ENCODE peak calls at places on chromosomes 11 and 22, in four cellular contexts. C is astrocyte of the cerebellum, A is GM10248, Y is prostate gland. P is an unnamed sample.

GRCh38 chr11:120985718-120986569 is 38.0 kb upstream of the TBCEL start:
- DNase-seq in C (no peak), A (peak; percentile 30), Y (peak; percentile 24), P (peak; percentile 39)

GRCh38 chr22:42090596-42091445 is at the start of gene NDUFA6:
- DNase-seq in A (peak; percentile 99), C (peak; percentile 98), Y (peak; percentile 100), P (peak; percentile 54)

GRCh38 chr11:8639655-8640054 is 42.8 kb downstream of the TRIM66 start:
- DNase-seq in C (no peak), Y (no peak), A (no peak), P (no peak)

GRCh38 chr22:28978158-28978557 is 83.5 kb downstream of the C22orf31 start:
- DNase-seq in A (no peak), Y (no peak), C (no peak), P (no peak)

GRCh38 chr11:34633990-34634725 is 13.3 kb downstream of the EHF start:
- DNase-seq in Y (no peak), C (no peak), A (peak; percentile 41), P (no peak)

GRCh38 chr11:118618115-118618990 is 10.9 kb downstream of the PHLDB1 start:
- DNase-seq in C (no peak), A (no peak), Y (peak; percentile 52), P (no peak)

GRCh38 chr22:42560781-42561180 is 7.0 kb downstream of the SERHL2 start:
- DNase-seq in C (no peak), Y (no peak), A (peak; percentile 36), P (no peak)

GRCh38 chr11:4643084-4643483 is 698 bp upstream of the OR51E1 start:
- DNase-seq in C (no peak), Y (no peak), A (no peak), P (no peak)

GRCh38 chr22:42938976-42939375 is 76.0 kb downstream of the PACSIN2 start:
- DNase-seq in C (no peak), Y (peak; percentile 76), A (no peak), P (no peak)

GRCh38 chr11:91664521-91664920 is 560.1 kb upstream of the FAT3 start:
- DNase-seq in C (no peak), Y (no peak), A (no peak), P (no peak)

GRCh38 chr22:44549021-44549420 is 51.0 kb upstream of the RTL6 start:
- DNase-seq in C (no peak), A (no peak), Y (no peak), P (no peak)

GRCh38 chr11:110782616-110783015 is 70.4 kb upstream of the ARHGAP20 start:
- DNase-seq in A (no peak), C (no peak), Y (no peak), P (no peak)

GRCh38 chr22:49213731-49214352 is 613.8 kb downstream of the BRD1 start:
- DNase-seq in A (no peak), C (no peak), Y (no peak), P (no peak)

GRCh38 chr11:103624708-103625623 is 411.5 kb upstream of the DDI1 start:
- DNase-seq in Y (no peak), C (peak; percentile 78), A (no peak), P (no peak)

GRCh38 chr11:109426442-109426841 is 4.5 kb downstream of the C11orf87 start:
- DNase-seq in Y (no peak), C (no peak), A (no peak), P (no peak)

GRCh38 chr11:65047581-65048422 is 6.8 kb downstream of the SAC3D1 start:
- DNase-seq in Y (no peak), A (no peak), C (no peak), P (no peak)

GRCh38 chr11:1303196-1303821 is 6.1 kb downstream of the TOLLIP start:
- DNase-seq in A (no peak), C (no peak), Y (no peak), P (no peak)

GRCh38 chr11:128342511-128343133 is 244.7 kb downstream of the ETS1 start:
- DNase-seq in C (peak; percentile 42), A (peak; percentile 60), Y (no peak), P (no peak)

GRCh38 chr22:28112548-28113043 is 193.5 kb upstream of the PITPNB start:
- DNase-seq in A (no peak), C (no peak), Y (no peak), P (no peak)

GRCh38 chr22:23380230-23380573 is 199.9 kb downstream of the IGLL1 start:
- DNase-seq in C (no peak), Y (no peak), A (no peak), P (no peak)

GRCh38 chr11:33089776-33090175 is 50.4 kb downstream of the TCP11L1 start:
- DNase-seq in C (peak; percentile 11), A (no peak), Y (no peak), P (no peak)

GRCh38 chr11:96103102-96103501 is 179.2 kb upstream of the MTMR2 start:
- DNase-seq in C (no peak), Y (no peak), A (no peak), P (no peak)

GRCh38 chr11:102216433-102217163 is 100.7 kb upstream of the BIRC3 start:
- DNase-seq in Y (no peak), C (no peak), A (no peak), P (no peak)

GRCh38 chr22:24768537-24769374 is 5.8 kb downstream of the PIWIL3 start:
- DNase-seq in C (peak; percentile 29), Y (peak; percentile 81), A (peak; percentile 60), P (peak; percentile 58)

GRCh38 chr22:33921576-33922181 is 1.4 kb upstream of the LARGE1 start:
- DNase-seq in Y (peak; percentile 52), C (no peak), A (peak; percentile 54), P (no peak)

GRCh38 chr11:11937957-11938356 is 70.5 kb downstream of the DKK3 start:
- DNase-seq in A (no peak), C (no peak), Y (no peak), P (no peak)

GRCh38 chr11:65575568-65576231 is at the start of gene EHBP1L1:
- DNase-seq in C (no peak), A (peak; percentile 88), Y (no peak), P (no peak)

GRCh38 chr22:47301820-47302475 is 539.5 kb downstream of the TBC1D22A start:
- DNase-seq in C (no peak), A (no peak), Y (no peak), P (no peak)

GRCh38 chr11:17392872-17393271 is 4.4 kb upstream of the KCNJ11 start:
- DNase-seq in C (no peak), A (peak; percentile 7), Y (no peak), P (no peak)

GRCh38 chr22:22948651-22949611 is 61.3 kb downstream of the IGLL5 start:
- DNase-seq in A (peak; percentile 2), C (no peak), Y (no peak), P (no peak)

GRCh38 chr22:22030493-22031182 is 48.1 kb upstream of the TOP3B start:
- DNase-seq in C (no peak), Y (no peak), A (peak; percentile 83), P (no peak)

GRCh38 chr11:12744831-12745502 is 70.7 kb downstream of the TEAD1 start:
- DNase-seq in C (no peak), Y (no peak), A (no peak), P (no peak)

GRCh38 chr22:39255449-39256185 is 10.8 kb upstream of the PDGFB start:
- DNase-seq in A (no peak), C (no peak), Y (no peak), P (no peak)

GRCh38 chr22:22922954-22923319 is 35.3 kb downstream of the IGLL5 start:
- DNase-seq in A (no peak), C (no peak), Y (no peak), P (no peak)

GRCh38 chr11:70019576-70020011 is 58.5 kb upstream of the ANO1 start:
- DNase-seq in A (no peak), Y (no peak), C (no peak), P (no peak)

GRCh38 chr11:70021586-70021985 is 56.5 kb upstream of the ANO1 start:
- DNase-seq in A (no peak), C (no peak), Y (no peak), P (no peak)

GRCh38 chr11:70024036-70024772 is 53.9 kb upstream of the ANO1 start:
- DNase-seq in A (no peak), C (no peak), Y (no peak), P (no peak)

GRCh38 chr11:70018816-70019215 is 59.3 kb upstream of the ANO1 start:
- DNase-seq in A (no peak), Y (no peak), C (no peak), P (no peak)

GRCh38 chr11:70020336-70021214 is 57.5 kb upstream of the ANO1 start:
- DNase-seq in A (no peak), C (no peak), Y (no peak), P (no peak)
- TF ChIP-seq CTCF in A (no peak), C (no peak), Y (no peak), P (no peak)

GRCh38 chr11:78741794-78742193 is 167.1 kb upstream of the NARS2 start:
- DNase-seq in C (no peak), A (no peak), Y (no peak), P (no peak)

GRCh38 chr11:78744949-78745348 is 170.3 kb upstream of the NARS2 start:
- DNase-seq in C (no peak), Y (no peak), A (no peak), P (no peak)

GRCh38 chr11:78744202-78744601 is 169.5 kb upstream of the NARS2 start:
- DNase-seq in Y (no peak), A (no peak), C (no peak), P (no peak)

GRCh38 chr11:78740175-78741161 is 165.8 kb upstream of the NARS2 start:
- DNase-seq in Y (no peak), A (no peak), C (no peak), P (no peak)

GRCh38 chr11:78742430-78742829 is 167.8 kb upstream of the NARS2 start:
- DNase-seq in Y (peak; percentile 85), C (peak; percentile 12), A (no peak), P (no peak)
- TF ChIP-seq CTCF in Y (no peak), C (no peak), A (no peak), P (peak; percentile 5)

GRCh38 chr22:20239063-20239950 is 28.8 kb downstream of the RTN4R start:
- DNase-seq in C (no peak), A (peak; percentile 63), Y (no peak), P (no peak)

GRCh38 chr22:20237480-20238440 is 30.4 kb downstream of the RTN4R start:
- DNase-seq in C (no peak), Y (no peak), A (no peak), P (no peak)

GRCh38 chr22:20240900-20241299 is 27.2 kb downstream of the RTN4R start:
- DNase-seq in Y (no peak), A (no peak), C (no peak), P (no peak)

GRCh38 chr22:20239951-20240773 is 28.0 kb downstream of the RTN4R start:
- DNase-seq in Y (no peak), C (no peak), A (no peak), P (no peak)

GRCh38 chr22:20238567-20239062 is 29.5 kb downstream of the RTN4R start:
- DNase-seq in C (no peak), A (peak; percentile 91), Y (peak; percentile 33), P (peak; percentile 98)
- TF ChIP-seq CTCF in C (peak; percentile 42), A (peak; percentile 73), Y (peak; percentile 31), P (peak; percentile 50)

GRCh38 chr11:47413908-47414684 is 5.7 kb downstream of the SLC39A13 start:
- DNase-seq in Y (no peak), C (no peak), A (no peak), P (no peak)

GRCh38 chr11:47410404-47411264 is 2.2 kb downstream of the SLC39A13 start:
- DNase-seq in Y (no peak), A (no peak), C (no peak), P (no peak)

GRCh38 chr11:47413351-47413750 is 5.0 kb downstream of the SLC39A13 start:
- DNase-seq in Y (no peak), C (no peak), A (no peak), P (no peak)

GRCh38 chr11:47414685-47415070 is 6.3 kb downstream of the SLC39A13 start:
- DNase-seq in Y (no peak), C (no peak), A (no peak), P (no peak)

GRCh38 chr11:47412152-47412746 is 3.9 kb downstream of the SLC39A13 start:
- DNase-seq in C (no peak), Y (no peak), A (peak; percentile 71), P (peak; percentile 53)
- TF ChIP-seq CTCF in C (peak; percentile 79), Y (peak; percentile 38), A (peak; percentile 97), P (peak; percentile 61)